ENCODE peak calls at places on chromosomes 5 and 9, in six cellular contexts. O, P, M, S, K and Y are unnamed samples. For H3K9me3, the result is how much of the 10 kb centered on the place peaks cover.

GRCh38 chr5:74432240-74432639 is 208.3 kb downstream of the ENC1 start:
- DNase-seq in O (no peak), P (no peak), M (peak), S (no peak), K (no peak), Y (no peak)

GRCh38 chr5:160693831-160694473 is 158.1 kb downstream of the ATP10B start:
- DNase-seq in O (no peak), P (no peak), M (no peak), S (no peak), K (no peak), Y (no peak)

GRCh38 chr5:157280927-157281326 is 15.0 kb downstream of the CYFIP2 start:
- DNase-seq in O (peak), P (no peak), M (no peak), S (no peak), K (no peak), Y (no peak)

GRCh38 chr9:22514866-22515265 is 68.2 kb downstream of the DMRTA1 start:
- DNase-seq in O (no peak), P (no peak), M (no peak), S (no peak), K (no peak), Y (no peak)

GRCh38 chr9:126637002-126637849 is 23.5 kb downstream of the LMX1B start:
- DNase-seq in O (no peak), P (no peak), M (no peak), S (no peak), K (no peak), Y (no peak)

GRCh38 chr9:116549061-116549664 is 137.9 kb upstream of the TRIM32 start:
- DNase-seq in O (peak), P (peak), M (peak), S (peak), K (peak), Y (no peak)

GRCh38 chr5:143560378-143560777 is 156.9 kb upstream of the NR3C1 start:
- DNase-seq in O (no peak), P (no peak), M (no peak), S (no peak), K (no peak), Y (no peak)

GRCh38 chr9:130288926-130289705 is 23.6 kb downstream of the HMCN2 start:
- DNase-seq in O (no peak), P (peak), M (no peak), S (no peak), K (no peak), Y (no peak)

GRCh38 chr9:127970401-127971313 is 10.1 kb downstream of the EEIG1 start:
- DNase-seq in O (no peak), P (peak), M (no peak), S (no peak), K (no peak), Y (peak)

GRCh38 chr5:111229871-111230812 is 6.0 kb downstream of the CAMK4 start:
- DNase-seq in O (no peak), P (no peak), M (no peak), S (no peak), K (no peak), Y (no peak)

GRCh38 chr5:125054106-125054505 is 307.7 kb upstream of the ZNF608 start:
- DNase-seq in O (peak), P (no peak), M (no peak), S (no peak), K (no peak), Y (no peak)

GRCh38 chr9:113641100-113641885 is 177.8 kb downstream of the RGS3 start:
- DNase-seq in O (peak), P (no peak), M (no peak), S (no peak), K (no peak), Y (no peak)

GRCh38 chr9:133506653-133507038 is 18.1 kb downstream of the MYMK start:
- DNase-seq in O (peak), P (peak), M (peak), S (peak), K (no peak), Y (no peak)

GRCh38 chr5:108141676-108142075 is 240.2 kb downstream of the FBXL17 start:
- DNase-seq in O (peak), P (no peak), M (no peak), S (no peak), K (no peak), Y (no peak)

GRCh38 chr9:87615547-87616148 is 110.3 kb upstream of the CTSL start:
- DNase-seq in O (no peak), P (no peak), M (no peak), S (no peak), K (no peak), Y (no peak)

GRCh38 chr5:125180222-125180621 is 433.8 kb upstream of the ZNF608 start:
- DNase-seq in O (peak), P (no peak), M (no peak), S (no peak), K (no peak), Y (no peak)

GRCh38 chr9:4225291-4226119 is 74.4 kb downstream of the GLIS3 start:
- DNase-seq in O (peak), P (no peak), M (no peak), S (no peak), K (no peak), Y (no peak)

GRCh38 chr9:115939065-115939765 is 214.4 kb upstream of the PAPPA start:
- DNase-seq in O (peak), P (no peak), M (no peak), S (no peak), K (no peak), Y (no peak)

GRCh38 chr9:69877852-69878507 is 57.4 kb downstream of the CFAP95 start:
- DNase-seq in O (peak), P (no peak), M (no peak), S (no peak), K (no peak), Y (no peak)

GRCh38 chr5:112555691-112556090 is 136.6 kb upstream of the EPB41L4A start:
- DNase-seq in O (peak), P (no peak), M (no peak), S (no peak), K (no peak), Y (no peak)

GRCh38 chr9:95007470-95007869 is 281.0 kb downstream of the AOPEP start:
- DNase-seq in O (no peak), P (no peak), M (peak), S (no peak), K (no peak), Y (no peak)

GRCh38 chr5:139294372-139295165 is 1.0 kb downstream of the MATR3 start:
- DNase-seq in O (peak), P (peak), M (peak), S (peak), K (peak), Y (peak)

GRCh38 chr5:155091063-155091648 is 77.6 kb downstream of the KIF4B start:
- DNase-seq in O (no peak), P (no peak), M (no peak), S (no peak), K (no peak), Y (no peak)

GRCh38 chr9:135381911-135382310 is 97.7 kb upstream of the PPP1R26 start:
- DNase-seq in O (no peak), P (no peak), M (no peak), S (no peak), K (no peak), Y (no peak)

GRCh38 chr5:150317048-150318003 is 14.6 kb upstream of the ARSI start:
- DNase-seq in O (peak), P (peak), M (no peak), S (no peak), K (no peak), Y (no peak)

GRCh38 chr5:167381457-167381856 is 910.0 kb upstream of the WWC1 start:
- DNase-seq in O (no peak), P (no peak), M (no peak), S (no peak), K (no peak), Y (no peak)

DNA sequence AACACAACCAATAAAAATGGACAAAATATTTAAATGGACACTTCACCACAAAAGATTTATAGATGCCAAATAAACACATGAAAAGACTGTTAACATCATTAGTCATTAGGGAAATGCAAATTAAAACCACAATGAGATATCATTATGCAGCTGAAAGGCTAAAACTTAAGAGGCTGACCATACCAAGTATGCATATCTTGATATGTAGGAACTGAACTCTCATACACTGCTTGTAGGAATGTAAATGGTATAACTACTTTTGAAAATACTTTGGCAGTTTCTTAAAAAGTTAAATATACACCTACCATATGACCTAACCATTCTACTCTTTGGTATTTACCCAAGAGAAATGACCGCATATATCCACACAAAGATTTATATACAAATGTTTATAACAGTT is 13.6 kb upstream of the ADAMTS12 start:
- DNase-seq in O (peak), P (no peak), M (no peak), S (no peak), K (no peak), Y (no peak)
- H3K9me3 ChIP-seq in O (under half), P (under half), M (under half), S (under half), K (under half), Y (under half)

GRCh38 chr5:141374627-141375026 is 936 bp downstream of the PCDHGA6 start:
- DNase-seq in O (no peak), P (no peak), M (no peak), S (no peak), K (no peak), Y (no peak)

GRCh38 chr5:141371572-141372475 is 1.8 kb downstream of the PCDHGB3 start:
- DNase-seq in O (no peak), P (no peak), M (no peak), S (no peak), K (no peak), Y (no peak)

DNA sequence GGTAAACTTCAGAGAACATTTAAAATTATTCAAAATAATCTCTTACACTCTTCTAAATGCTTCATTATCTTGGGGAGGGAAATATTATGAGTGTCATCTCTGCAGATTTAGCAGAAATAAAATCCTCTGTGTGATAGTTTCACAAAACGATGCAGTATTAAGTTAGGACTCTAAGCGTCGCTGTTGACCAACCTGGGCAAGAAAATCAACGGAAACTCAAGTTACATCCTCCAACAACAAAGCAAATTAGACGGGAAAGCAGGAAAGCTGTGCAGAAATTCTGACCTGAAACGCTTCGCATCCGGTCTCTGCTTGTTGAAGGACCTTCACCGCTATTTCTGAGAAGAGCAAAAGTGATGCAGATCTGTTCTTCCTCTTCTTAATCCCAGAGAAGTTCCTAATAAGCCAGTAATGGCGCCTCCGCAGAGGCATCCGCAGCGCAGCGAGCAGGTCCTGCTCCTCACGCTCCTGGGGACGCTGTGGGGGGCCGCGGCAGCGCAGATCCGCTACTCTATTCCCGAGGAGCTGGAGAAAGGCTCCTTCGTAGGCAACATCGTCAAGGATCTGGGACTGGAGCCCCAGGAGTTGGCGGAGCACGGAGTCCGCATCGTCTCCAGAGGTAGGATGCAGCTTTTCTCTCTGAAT is at the start of gene PCDHGA6:
- DNase-seq in O (peak), P (no peak), M (no peak), S (no peak), K (no peak), Y (no peak)
- H3K9me3 ChIP-seq in O (half or more), P (under half), M (half or more), S (under half), K (under half), Y (under half)

DNA sequence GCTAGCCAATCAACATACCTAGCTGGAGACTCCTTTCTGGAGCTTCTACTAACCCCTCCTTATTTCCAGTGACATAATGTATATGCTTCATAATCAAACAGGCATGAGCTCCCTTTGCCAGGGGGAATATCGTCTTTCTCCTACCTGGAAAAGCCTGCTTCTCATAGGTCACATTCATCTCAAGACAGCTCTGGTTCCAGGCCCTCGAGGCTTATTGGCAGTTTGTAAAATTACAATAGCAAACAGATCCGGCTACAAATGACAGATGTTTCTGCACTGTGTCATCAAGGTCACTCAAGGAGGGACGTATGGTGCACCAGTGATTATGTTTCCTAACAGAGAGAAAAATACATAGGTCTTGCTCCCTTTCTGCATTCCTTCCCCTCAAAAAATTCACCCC is 140.0 kb downstream of the SAXO1 start:
- DNase-seq in O (no peak), P (no peak), M (no peak), S (no peak), K (no peak), Y (no peak)
- H3K9me3 ChIP-seq in O (under half), P (under half), M (under half), S (under half), K (under half), Y (under half)

GRCh38 chr5:55096186-55096585 is 6.3 kb upstream of the GZMA start:
- DNase-seq in O (no peak), P (no peak), M (no peak), S (no peak), K (no peak), Y (no peak)
- H3K9me3 ChIP-seq in O (under half), P (under half), M (under half), S (under half), K (under half), Y (under half)

DNA sequence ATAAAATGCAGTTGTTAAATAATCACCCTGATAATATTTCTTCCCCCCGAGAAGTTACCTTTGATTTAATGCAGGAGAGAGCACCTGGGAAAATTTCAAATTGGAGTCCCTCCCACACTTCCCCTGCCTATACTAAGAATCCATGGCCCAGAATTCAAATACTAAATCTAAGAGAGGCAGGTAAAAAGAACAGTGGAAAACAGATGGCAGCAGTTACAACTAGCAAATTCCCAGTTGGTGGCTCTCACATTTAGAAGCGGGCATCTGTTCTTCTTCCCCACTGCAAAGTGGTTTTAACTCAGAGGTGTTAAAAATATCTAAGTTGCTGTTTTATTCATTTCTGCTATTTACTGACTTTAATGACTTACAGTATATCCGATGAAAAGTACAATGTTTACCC is 210.4 kb upstream of the ELAVL2 start:
- DNase-seq in O (no peak), P (no peak), M (no peak), S (no peak), K (no peak), Y (no peak)
- H3K9me3 ChIP-seq in O (under half), P (under half), M (under half), S (under half), K (under half), Y (under half)

GRCh38 chr5:164967354-164967753 is 1461.9 kb downstream of the MAT2B start:
- DNase-seq in O (no peak), P (no peak), M (no peak), S (no peak), K (no peak), Y (no peak)

GRCh38 chr5:164959761-164960160 is 1454.3 kb downstream of the MAT2B start:
- DNase-seq in O (no peak), P (no peak), M (no peak), S (no peak), K (no peak), Y (no peak)

GRCh38 chr5:164958688-164959087 is 1453.3 kb downstream of the MAT2B start:
- DNase-seq in O (no peak), P (no peak), M (no peak), S (no peak), K (no peak), Y (no peak)

GRCh38 chr5:164962302-164962961 is 1457.0 kb downstream of the MAT2B start:
- DNase-seq in O (no peak), P (no peak), M (no peak), S (no peak), K (no peak), Y (no peak)
- H3K9me3 ChIP-seq in O (under half), P (under half), M (under half), S (under half), K (under half), Y (under half)

GRCh38 chr9:40913096-40913719 is 215.3 kb downstream of the FOXD4L6 start:
- DNase-seq in O (no peak), P (no peak), M (no peak), S (no peak), K (no peak), Y (no peak)
- H3K9me3 ChIP-seq in O (half or more), P (half or more), M (half or more), S (under half), K (under half), Y (half or more)

GRCh38 chr5:141366016-141366896 is 2.3 kb downstream of the PCDHGA5 start:
- DNase-seq in O (no peak), P (no peak), M (no peak), S (no peak), K (no peak), Y (no peak)

GRCh38 chr5:141369994-141370848 is at the start of gene PCDHGB3:
- DNase-seq in O (peak), P (no peak), M (peak), S (no peak), K (no peak), Y (no peak)
- H3K9me3 ChIP-seq in O (half or more), P (under half), M (half or more), S (under half), K (under half), Y (under half)

DNA sequence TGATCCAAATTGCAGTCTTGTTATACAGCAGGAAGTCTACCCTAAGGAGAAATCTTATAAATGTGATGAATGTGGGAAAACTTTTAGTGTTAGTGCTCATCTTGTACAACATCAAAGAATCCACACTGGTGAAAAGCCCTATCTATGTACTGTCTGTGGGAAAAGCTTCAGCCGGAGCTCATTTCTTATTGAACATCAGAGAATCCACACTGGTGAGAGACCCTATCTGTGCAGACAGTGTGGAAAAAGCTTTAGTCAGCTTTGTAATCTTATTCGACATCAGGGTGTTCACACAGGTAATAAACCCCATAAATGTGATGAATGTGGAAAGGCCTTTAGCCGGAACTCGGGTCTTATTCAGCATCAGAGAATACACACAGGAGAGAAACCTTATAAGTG is 10.4 kb downstream of the ZNF189 start:
- DNase-seq in O (peak), P (no peak), M (no peak), S (no peak), K (no peak), Y (no peak)
- H3K9me3 ChIP-seq in O (half or more), P (half or more), M (half or more), S (under half), K (under half), Y (under half)